ENCODE peak calls at places on chromosome 18, in seven cellular contexts. K is thoracic aorta, P is mammary epithelial cell, Y is IMR-90, U is adrenal gland, H is ascending aorta, J is Peyer's patch. E is an unnamed sample.

GRCh38 chr18:57134564-57135211 is 12.2 kb upstream of the BOD1L2 start:
- DNase-seq in K (no peak), P (no peak), Y (peak; percentile 4), U (no peak), H (no peak), J (no peak), E (no peak)

GRCh38 chr18:67273288-67273687 is 243.2 kb downstream of the DSEL start:
- DNase-seq in K (no peak), P (no peak), Y (no peak), U (no peak), H (no peak), J (no peak), E (no peak)

GRCh38 chr18:62332964-62333695 is 8.0 kb downstream of the TNFRSF11A start:
- DNase-seq in K (no peak), P (no peak), Y (no peak), U (no peak), H (no peak), J (no peak), E (no peak)

GRCh38 chr18:74902170-74902465 is 304.4 kb downstream of the ZNF407 start:
- DNase-seq in K (no peak), P (no peak), Y (no peak), U (no peak), H (no peak), J (no peak), E (no peak)

GRCh38 chr18:49055787-49056186 is 105.0 kb upstream of the SMAD7 start:
- DNase-seq in K (no peak), P (peak; percentile 17), Y (peak; percentile 94), U (peak; percentile 38), H (peak; percentile 91), J (peak; percentile 53), E (peak; percentile 95)

GRCh38 chr18:2857491-2858063 is 10.8 kb downstream of the EMILIN2 start:
- DNase-seq in K (peak; percentile 51), P (no peak), Y (peak; percentile 43), U (peak; percentile 95), H (peak; percentile 94), J (no peak), E (peak; percentile 96)

GRCh38 chr18:73707035-73707434 is 440.6 kb downstream of the FBXO15 start:
- DNase-seq in K (no peak), P (no peak), Y (peak; percentile 86), U (no peak), H (no peak), J (no peak), E (no peak)

GRCh38 chr18:57780318-57781127 is 22.6 kb downstream of the ATP8B1 start:
- DNase-seq in K (no peak), P (peak; percentile 76), Y (peak; percentile 94), U (no peak), H (peak; percentile 68), J (no peak), E (no peak)

GRCh38 chr18:12262748-12263147 is 8.6 kb downstream of the CIDEA start:
- DNase-seq in K (no peak), P (no peak), Y (no peak), U (no peak), H (no peak), J (no peak), E (no peak)

GRCh38 chr18:3727260-3727659 is 277.3 kb downstream of the TGIF1 start:
- DNase-seq in K (no peak), P (no peak), Y (no peak), U (no peak), H (no peak), J (no peak), E (no peak)

GRCh38 chr18:48973731-48974130 is 23.0 kb upstream of the SMAD7 start:
- DNase-seq in K (no peak), P (peak; percentile 68), Y (peak; percentile 23), U (no peak), H (no peak), J (no peak), E (no peak)

GRCh38 chr18:46414863-46415262 is 242.2 kb downstream of the LOXHD1 start:
- DNase-seq in K (no peak), P (no peak), Y (no peak), U (no peak), H (no peak), J (no peak), E (no peak)

GRCh38 chr18:49030692-49031443 is 80.1 kb upstream of the SMAD7 start:
- DNase-seq in K (no peak), P (no peak), Y (no peak), U (no peak), H (no peak), J (peak; percentile 1), E (peak; percentile 53)

GRCh38 chr18:35172451-35173035 is 68.3 kb upstream of the ZNF397 start:
- DNase-seq in K (no peak), P (no peak), Y (no peak), U (no peak), H (no peak), J (no peak), E (no peak)

GRCh38 chr18:24075731-24076130 is 61.2 kb downstream of the TTC39C start:
- DNase-seq in K (no peak), P (no peak), Y (no peak), U (no peak), H (no peak), J (no peak), E (no peak)

GRCh38 chr18:31557446-31557845 is 34.2 kb upstream of the TTR start:
- DNase-seq in K (no peak), P (no peak), Y (no peak), U (no peak), H (no peak), J (no peak), E (no peak)

GRCh38 chr18:37429768-37430167 is 135.8 kb downstream of the CELF4 start:
- DNase-seq in K (no peak), P (no peak), Y (no peak), U (no peak), H (no peak), J (no peak), E (no peak)

GRCh38 chr18:9755110-9755509 is 47.0 kb downstream of the RAB31 start:
- DNase-seq in K (no peak), P (no peak), Y (no peak), U (no peak), H (no peak), J (no peak), E (no peak)

GRCh38 chr18:41576643-41577042 is 378.4 kb upstream of the PIK3C3 start:
- DNase-seq in K (no peak), P (no peak), Y (no peak), U (no peak), H (no peak), J (no peak), E (no peak)

GRCh38 chr18:1806884-1807615 is 764.3 kb downstream of the METTL4 start:
- DNase-seq in K (no peak), P (no peak), Y (no peak), U (no peak), H (no peak), J (no peak), E (no peak)

GRCh38 chr18:54279477-54280205 is 10.3 kb downstream of the POLI start:
- DNase-seq in K (no peak), P (no peak), Y (no peak), U (no peak), H (no peak), J (no peak), E (no peak)
- H3K36me3 ChIP-seq in K (peaks cover 30% of the 10 kb centered on the region), P (peaks cover 5% of the 10 kb centered on the region), Y (peaks cover 7% of the 10 kb centered on the region), U (no peaks in the 10 kb centered on the region), H (peaks cover 61% of the 10 kb centered on the region), J (no peaks in the 10 kb centered on the region), E (peaks cover 31% of the 10 kb centered on the region)

GRCh38 chr18:55515946-55516710 is 71.9 kb downstream of the TCF4 start:
- DNase-seq in K (no peak), P (no peak), Y (peak; percentile 84), U (no peak), H (no peak), J (no peak), E (no peak)

GRCh38 chr18:55515204-55515603 is 72.8 kb downstream of the TCF4 start:
- DNase-seq in K (no peak), P (no peak), Y (no peak), U (no peak), H (no peak), J (no peak), E (no peak)

GRCh38 chr18:55510809-55511208 is 77.2 kb downstream of the TCF4 start:
- DNase-seq in K (no peak), P (no peak), Y (peak; percentile 92), U (peak; percentile 31), H (no peak), J (no peak), E (no peak)

GRCh38 chr18:55511277-55511676 is 76.7 kb downstream of the TCF4 start:
- DNase-seq in K (no peak), P (no peak), Y (no peak), U (no peak), H (no peak), J (no peak), E (no peak)

DNA sequence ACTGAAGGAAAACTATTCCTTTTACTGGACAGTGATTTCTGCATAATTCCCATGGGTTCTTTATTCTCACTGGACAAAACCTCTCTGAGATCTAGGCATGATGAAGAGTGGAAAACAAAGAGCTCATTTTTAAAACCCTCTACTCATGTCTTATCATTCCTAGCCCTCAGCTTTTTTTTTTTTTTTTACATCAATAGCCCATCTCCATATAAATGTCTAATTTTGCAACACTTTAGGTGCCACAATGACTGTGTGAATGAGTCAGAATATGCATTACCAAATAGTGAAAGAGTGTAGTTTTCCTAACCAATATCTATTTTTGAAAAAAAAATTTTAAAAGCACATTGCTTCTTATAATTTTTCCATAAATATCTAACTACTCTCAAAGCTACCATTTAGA is 74.8 kb downstream of the TCF4 start:
- DNase-seq in K (no peak), P (no peak), Y (no peak), U (no peak), H (no peak), J (no peak), E (no peak)
- H3K27ac ChIP-seq in K (no peak overlapping the region), P (no peak overlapping the region), Y (no peak overlapping the region), U (no peak overlapping the region), H (no peak overlapping the region), J (no peak overlapping the region), E (no peak overlapping the region)

DNA sequence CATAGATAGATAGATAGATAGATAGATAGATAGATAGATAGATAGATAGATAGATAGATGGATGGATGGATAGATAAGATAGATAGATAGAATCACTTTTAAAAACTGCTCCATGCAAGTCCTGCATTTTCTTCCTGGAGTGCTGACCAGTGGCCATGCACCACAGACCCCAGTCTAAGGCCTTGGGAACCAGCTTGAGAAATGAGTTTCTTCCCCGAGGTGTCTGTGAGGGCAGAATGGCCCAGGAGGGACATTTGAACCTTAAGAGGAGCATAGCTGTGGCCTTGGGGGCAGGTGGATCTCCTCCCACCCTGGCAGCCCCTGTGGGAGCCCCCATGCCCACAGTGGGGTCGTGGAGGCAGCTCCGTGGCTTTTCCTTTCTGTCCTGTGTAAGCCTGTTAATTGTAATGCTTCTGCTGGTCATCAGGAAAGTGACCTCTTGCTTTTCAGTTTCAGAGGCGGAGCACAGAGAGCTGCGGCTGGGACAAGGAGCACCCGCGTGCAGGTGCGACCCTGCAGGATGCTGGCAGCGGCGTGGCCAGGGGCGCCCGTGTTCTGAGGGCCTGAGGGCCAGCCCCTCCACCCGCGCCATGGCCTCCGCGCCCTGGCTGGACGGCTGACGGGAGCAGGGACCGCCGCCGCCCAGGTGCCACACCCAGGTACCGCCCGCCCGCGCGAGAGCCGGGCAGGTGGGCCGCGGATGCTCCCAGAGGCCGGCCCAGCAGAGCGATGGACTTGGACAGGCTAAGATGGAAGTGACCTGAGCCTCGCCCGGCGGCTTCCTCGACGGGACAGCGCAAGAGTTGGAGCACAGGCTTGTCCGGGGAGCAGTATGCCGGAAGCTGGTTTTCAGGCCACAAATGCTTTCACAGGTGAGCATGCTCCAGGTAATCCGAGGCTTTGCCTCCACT is 168.6 kb downstream of the LDLRAD4 start:
- DNase-seq in K (no peak), P (no peak), Y (no peak), U (no peak), H (peak; percentile 55), J (no peak), E (peak; percentile 55)
- TF ChIP-seq CTCF in K (no peak), P (no peak), Y (no peak), U (no peak), H (no peak), J (no peak), E (no peak)

GRCh38 chr18:63399300-63399699 is 23.0 kb downstream of the VPS4B start:
- DNase-seq in K (no peak), P (no peak), Y (no peak), U (no peak), H (no peak), J (no peak), E (no peak)
- H3K36me3 ChIP-seq in K (peaks cover 68% of the 10 kb centered on the region), P (peaks cover 68% of the 10 kb centered on the region), Y (peaks cover 52% of the 10 kb centered on the region), U (no peaks in the 10 kb centered on the region), H (peaks cover 97% of the 10 kb centered on the region), J (no peaks in the 10 kb centered on the region), E (peaks cover 72% of the 10 kb centered on the region)